ENCODE peak calls at places on chromosome 16, in ten cellular contexts. K is PC-9; Z is sigmoid colon; S is Peyer's patch; N is WERI-Rb-1; E is tibial nerve; R is naive thymus-derived CD4-positive, alpha-beta T cell; U is uterus; Y is stomach; W is transverse colon. G is an unnamed sample.

GRCh38 chr16:89357055-89357454 is 133.3 kb downstream of the ANKRD11 start:
- DNase-seq in K (no peak), Z (no peak), S (no peak), N (peak; percentile 38), E (no peak), R (no peak), U (no peak), Y (no peak), W (no peak), G (no peak)

GRCh38 chr16:65201446-65202010 is 79.7 kb upstream of the CDH11 start:
- DNase-seq in K (no peak), Z (no peak), S (no peak), N (peak; percentile 36), E (no peak), R (no peak), U (no peak), Y (no peak), W (no peak), G (no peak)

GRCh38 chr16:55542459-55543082 is 23.9 kb upstream of the CAPNS2 start:
- DNase-seq in K (no peak), Z (no peak), S (no peak), N (no peak), E (peak; percentile 17), R (no peak), U (no peak), Y (no peak), W (no peak), G (no peak)

GRCh38 chr16:89031715-89032659 is 55.0 kb upstream of the CBFA2T3 start:
- DNase-seq in K (no peak), Z (no peak), S (peak; percentile 81), N (no peak), E (peak; percentile 28), R (peak; percentile 77), U (no peak), Y (peak; percentile 37), W (peak; percentile 56), G (peak; percentile 42)

GRCh38 chr16:66603537-66604375 is 748 bp upstream of the CMTM3 start:
- DNase-seq in K (no peak), Z (peak; percentile 86), S (peak; percentile 72), N (peak; percentile 74), E (peak; percentile 51), R (peak; percentile 88), U (peak; percentile 64), Y (peak; percentile 37), W (peak; percentile 59), G (no peak)

GRCh38 chr16:84883301-84883700 is 63.5 kb downstream of the CRISPLD2 start:
- DNase-seq in K (no peak), Z (no peak), S (no peak), N (no peak), E (no peak), R (no peak), U (peak; percentile 57), Y (no peak), W (no peak), G (no peak)

GRCh38 chr16:53726625-53727024 is 22.7 kb downstream of the FTO start:
- DNase-seq in K (peak; percentile 37), Z (no peak), S (no peak), N (no peak), E (no peak), R (no peak), U (no peak), Y (no peak), W (no peak), G (no peak)

GRCh38 chr16:3129137-3130131 is 5.4 kb upstream of the ZNF213 start:
- DNase-seq in K (peak; percentile 55), Z (peak; percentile 86), S (peak; percentile 78), N (peak; percentile 82), E (peak; percentile 82), R (peak; percentile 92), U (peak; percentile 62), Y (peak; percentile 73), W (peak; percentile 74), G (no peak)

GRCh38 chr16:77943770-77944169 is 78.6 kb upstream of the CLEC3A start:
- DNase-seq in K (no peak), Z (no peak), S (no peak), N (no peak), E (no peak), R (no peak), U (no peak), Y (no peak), W (no peak), G (no peak)

GRCh38 chr16:68503334-68503733 is 35.8 kb upstream of the ZFP90 start:
- DNase-seq in K (peak; percentile 72), Z (no peak), S (no peak), N (no peak), E (no peak), R (no peak), U (no peak), Y (no peak), W (no peak), G (no peak)

GRCh38 chr16:17331991-17332390 is 138.8 kb downstream of the XYLT1 start:
- DNase-seq in K (no peak), Z (no peak), S (no peak), N (peak; percentile 63), E (no peak), R (no peak), U (no peak), Y (no peak), W (no peak), G (no peak)

GRCh38 chr16:7597677-7598076 is 265.0 kb downstream of the RBFOX1 start:
- DNase-seq in K (no peak), Z (no peak), S (no peak), N (no peak), E (no peak), R (no peak), U (no peak), Y (no peak), W (no peak), G (no peak)

GRCh38 chr16:88542231-88542630 is 28.0 kb upstream of the ZC3H18 start:
- DNase-seq in K (no peak), Z (no peak), S (no peak), N (no peak), E (no peak), R (no peak), U (no peak), Y (no peak), W (no peak), G (no peak)

GRCh38 chr16:89121691-89122321 is 28.2 kb downstream of the ACSF3 start:
- DNase-seq in K (no peak), Z (no peak), S (no peak), N (no peak), E (no peak), R (no peak), U (no peak), Y (no peak), W (no peak), G (no peak)

GRCh38 chr16:22787456-22788189 is 26.3 kb upstream of the HS3ST2 start:
- DNase-seq in K (peak; percentile 55), Z (no peak), S (no peak), N (no peak), E (no peak), R (no peak), U (no peak), Y (no peak), W (peak; percentile 9), G (no peak)

GRCh38 chr16:70740174-70740918 is 54.5 kb upstream of the MTSS2 start:
- DNase-seq in K (no peak), Z (no peak), S (no peak), N (no peak), E (no peak), R (no peak), U (no peak), Y (no peak), W (no peak), G (no peak)
- H3K27ac ChIP-seq in K (no peak overlapping the region), Z (peak overlapping the region; percentile 37), S (peak overlapping the region; percentile 59), N (no peak overlapping the region), E (peak overlapping the region; percentile 20), R (no peak overlapping the region), U (peak overlapping the region; percentile 74), Y (peak overlapping the region; percentile 64), W (peak overlapping the region; percentile 46), G (peak overlapping the region; percentile 18)

GRCh38 chr16:50316102-50316847 is 49.9 kb downstream of the ADCY7 start:
- DNase-seq in K (no peak), Z (no peak), S (peak; percentile 13), N (no peak), E (no peak), R (no peak), U (no peak), Y (no peak), W (no peak), G (no peak)
- H3K36me3 ChIP-seq in K (peaks cover 30% of the 10 kb centered on the region), Z (peaks cover 45% of the 10 kb centered on the region), S (no peaks in the 10 kb centered on the region), N (peaks cover 87% of the 10 kb centered on the region), E (peaks cover 93% of the 10 kb centered on the region), R (peaks cover 31% of the 10 kb centered on the region), U (no peaks in the 10 kb centered on the region), Y (peaks cover 64% of the 10 kb centered on the region), W (peaks cover 33% of the 10 kb centered on the region), G (peaks cover 75% of the 10 kb centered on the region)

GRCh38 chr16:5000573-5001001 is 33.1 kb downstream of the NAGPA start:
- DNase-seq in K (no peak), Z (no peak), S (no peak), N (no peak), E (no peak), R (no peak), U (no peak), Y (no peak), W (no peak), G (no peak)

GRCh38 chr16:5001571-5001970 is 32.2 kb downstream of the NAGPA start:
- DNase-seq in K (no peak), Z (no peak), S (no peak), N (no peak), E (no peak), R (no peak), U (no peak), Y (no peak), W (no peak), G (no peak)

GRCh38 chr16:5002699-5003143 is 31.0 kb downstream of the NAGPA start:
- DNase-seq in K (no peak), Z (no peak), S (no peak), N (no peak), E (no peak), R (no peak), U (no peak), Y (no peak), W (no peak), G (no peak)

GRCh38 chr16:5003211-5003610 is 30.5 kb downstream of the NAGPA start:
- DNase-seq in K (no peak), Z (no peak), S (no peak), N (no peak), E (no peak), R (no peak), U (no peak), Y (no peak), W (no peak), G (no peak)

DNA sequence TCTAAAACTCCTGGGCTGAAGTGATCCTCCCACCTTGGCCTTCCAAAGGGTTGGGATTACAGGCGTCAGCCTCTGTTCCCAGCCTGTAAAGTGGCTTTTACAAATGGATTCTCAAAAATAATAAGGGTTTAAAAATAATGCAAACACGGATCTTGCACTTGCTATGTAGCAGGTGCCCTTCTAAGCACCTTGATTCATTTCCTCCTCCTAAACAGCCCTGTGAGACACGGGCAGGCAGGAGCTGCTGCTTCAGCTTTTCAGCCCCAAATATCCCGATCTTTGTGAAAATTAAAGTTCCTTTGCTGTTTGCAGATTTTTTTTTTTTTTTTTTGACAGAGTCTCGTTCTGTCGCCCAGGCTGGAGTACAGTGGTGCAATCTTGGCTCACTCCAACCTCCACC is 31.7 kb downstream of the NAGPA start:
- DNase-seq in K (no peak), Z (no peak), S (no peak), N (no peak), E (no peak), R (no peak), U (no peak), Y (no peak), W (no peak), G (no peak)
- H3K27ac ChIP-seq in K (no peak overlapping the region), Z (no peak overlapping the region), S (no peak overlapping the region), N (no peak overlapping the region), E (peak overlapping the region; percentile 63), R (no peak overlapping the region), U (no peak overlapping the region), Y (no peak overlapping the region), W (no peak overlapping the region), G (no peak overlapping the region)

GRCh38 chr16:11725457-11725856 is 17.2 kb downstream of the TXNDC11 start:
- DNase-seq in K (no peak), Z (no peak), S (no peak), N (no peak), E (no peak), R (no peak), U (no peak), Y (no peak), W (no peak), G (no peak)
- H3K36me3 ChIP-seq in K (peaks cover 30% of the 10 kb centered on the region), Z (peaks cover 24% of the 10 kb centered on the region), S (no peaks in the 10 kb centered on the region), N (peaks cover 77% of the 10 kb centered on the region), E (peaks cover 61% of the 10 kb centered on the region), R (peaks cover 15% of the 10 kb centered on the region), U (no peaks in the 10 kb centered on the region), Y (peaks cover 37% of the 10 kb centered on the region), W (peaks cover 37% of the 10 kb centered on the region), G (peaks cover 94% of the 10 kb centered on the region)